ENCODE peak calls at places on chromosomes 7 and 10, in seven cellular contexts. D is H1, U is neuronal stem cell, I is IMR-90, B is mesenchymal stem cell, T is H9, W is trophoblast cell. O is an unnamed sample.

GRCh38 chr7:1690359-1690958 is 20.4 kb downstream of the ELFN1 start:
- DNase-seq in D (no peak), U (no peak), I (no peak), B (no peak), T (no peak), W (no peak), O (no peak)

GRCh38 chr10:93015722-93016121 is 44.9 kb upstream of the CYP26C1 start:
- DNase-seq in D (no peak), U (no peak), I (no peak), B (no peak), T (no peak), W (no peak), O (no peak)

GRCh38 chr10:123229927-123230630 is 75.9 kb downstream of the BUB3 start:
- DNase-seq in D (no peak), U (no peak), I (no peak), B (no peak), T (no peak), W (peak; percentile 27), O (no peak)

GRCh38 chr10:69573056-69573806 is at the start of gene NEUROG3:
- DNase-seq in D (no peak), U (no peak), I (no peak), B (no peak), T (peak; percentile 50), W (no peak), O (peak; percentile 52)

GRCh38 chr7:2123360-2123759 is 109.4 kb downstream of the MAD1L1 start:
- DNase-seq in D (no peak), U (no peak), I (no peak), B (no peak), T (no peak), W (no peak), O (no peak)

GRCh38 chr7:30503273-30504212 is 1.1 kb downstream of the GGCT start:
- DNase-seq in D (no peak), U (no peak), I (no peak), B (peak; percentile 7), T (no peak), W (no peak), O (no peak)

GRCh38 chr10:131184503-131184902 is 127.0 kb downstream of the TCERG1L start:
- DNase-seq in D (no peak), U (no peak), I (no peak), B (no peak), T (no peak), W (no peak), O (no peak)

GRCh38 chr10:30355601-30356000 is 6.5 kb upstream of the MTPAP start:
- DNase-seq in D (no peak), U (no peak), I (no peak), B (no peak), T (no peak), W (no peak), O (no peak)

GRCh38 chr10:131002031-131002861 is 309.3 kb downstream of the TCERG1L start:
- DNase-seq in D (peak; percentile 57), U (no peak), I (no peak), B (no peak), T (peak; percentile 72), W (no peak), O (no peak)

GRCh38 chr7:134829381-134829986 is 50.0 kb downstream of the CALD1 start:
- DNase-seq in D (no peak), U (no peak), I (no peak), B (no peak), T (no peak), W (no peak), O (no peak)

GRCh38 chr7:44279731-44280505 is 45.5 kb downstream of the CAMK2B start:
- DNase-seq in D (no peak), U (no peak), I (no peak), B (no peak), T (peak; percentile 14), W (no peak), O (no peak)

GRCh38 chr7:29139796-29140195 is 6.5 kb downstream of the CPVL start:
- DNase-seq in D (no peak), U (no peak), I (no peak), B (no peak), T (no peak), W (no peak), O (no peak)

GRCh38 chr10:74917481-74918077 is 91.2 kb downstream of the KAT6B start:
- DNase-seq in D (no peak), U (no peak), I (peak; percentile 83), B (peak; percentile 65), T (no peak), W (peak; percentile 21), O (peak; percentile 91)

GRCh38 chr10:75276029-75276872 is 40.5 kb upstream of the COMTD1 start:
- DNase-seq in D (no peak), U (no peak), I (no peak), B (no peak), T (peak; percentile 55), W (no peak), O (no peak)

GRCh38 chr10:31873724-31874123 is 54.9 kb downstream of the ARHGAP12 start:
- DNase-seq in D (no peak), U (no peak), I (no peak), B (no peak), T (no peak), W (no peak), O (no peak)

GRCh38 chr7:2851499-2851898 is 7.4 kb upstream of the GNA12 start:
- DNase-seq in D (no peak), U (no peak), I (no peak), B (no peak), T (no peak), W (no peak), O (no peak)

GRCh38 chr7:128843938-128844621 is 13.9 kb downstream of the FLNC start:
- DNase-seq in D (no peak), U (no peak), I (no peak), B (no peak), T (no peak), W (no peak), O (no peak)

GRCh38 chr10:84225424-84226173 is at the start of gene LRIT2:
- DNase-seq in D (no peak), U (no peak), I (no peak), B (no peak), T (no peak), W (no peak), O (no peak)

GRCh38 chr7:151069841-151070572 is 10.6 kb downstream of the FASTK start:
- DNase-seq in D (no peak), U (no peak), I (no peak), B (no peak), T (no peak), W (no peak), O (no peak)

GRCh38 chr10:132869621-132870020 is 72.7 kb downstream of the CFAP46 start:
- DNase-seq in D (no peak), U (no peak), I (no peak), B (no peak), T (peak; percentile 16), W (no peak), O (no peak)

GRCh38 chr10:87594864-87595263 is 64.8 kb upstream of the PAPSS2 start:
- DNase-seq in D (no peak), U (no peak), I (no peak), B (no peak), T (no peak), W (no peak), O (no peak)

DNA sequence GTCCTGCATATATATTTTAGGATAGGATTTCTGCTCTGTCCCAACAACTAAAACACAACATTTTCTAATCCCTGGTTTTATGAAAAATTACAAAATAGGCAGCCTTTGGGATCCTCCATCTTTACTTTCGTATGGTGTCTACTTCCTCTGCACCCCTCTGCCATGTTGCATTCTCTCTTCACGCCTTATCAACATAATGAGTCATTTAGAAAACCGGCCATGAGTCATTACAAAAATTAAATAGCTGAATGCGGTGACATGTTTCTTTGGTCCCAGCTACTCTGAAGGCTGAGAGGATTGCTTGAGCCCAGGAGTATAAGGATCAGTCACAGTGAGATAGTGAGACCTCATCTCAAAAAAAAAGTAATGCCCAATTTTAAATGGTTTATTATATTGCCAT is 148.1 kb upstream of the CELF2 start:
- DNase-seq in D (no peak), U (no peak), I (peak; percentile 23), B (peak; percentile 56), T (no peak), W (no peak), O (peak; percentile 29)
- H2AK5ac ChIP-seq in D (no peak overlapping the region), U (no peak overlapping the region), I (no peak overlapping the region), B (no peak overlapping the region), T (no peak overlapping the region), W (no peak overlapping the region), O (no peak overlapping the region)

DNA sequence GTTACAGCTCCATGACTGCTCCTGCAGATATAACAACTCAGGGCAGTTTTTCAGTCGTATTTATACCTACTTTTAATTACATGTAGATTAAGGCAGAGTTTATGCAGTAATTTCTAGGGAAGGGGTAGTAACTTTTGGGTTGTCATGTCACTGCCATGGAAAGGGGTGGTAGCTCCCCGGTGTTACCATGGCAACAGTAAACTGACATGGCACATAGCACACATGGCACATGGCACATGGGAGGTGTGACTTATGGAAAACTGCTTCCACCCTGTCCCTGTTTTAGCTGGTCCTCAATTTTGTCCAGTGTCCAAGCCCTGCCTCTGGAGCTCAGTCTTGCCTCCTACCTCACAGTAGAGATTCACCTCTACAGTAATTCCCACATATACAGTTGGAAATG is 3.9 kb upstream of the TOMM7 start:
- DNase-seq in D (no peak), U (no peak), I (no peak), B (no peak), T (no peak), W (no peak), O (no peak)
- H2AK5ac ChIP-seq in D (no peak overlapping the region), U (no peak overlapping the region), I (no peak overlapping the region), B (no peak overlapping the region), T (no peak overlapping the region), W (no peak overlapping the region), O (no peak overlapping the region)

GRCh38 chr7:65839846-65840245 is 33.0 kb upstream of the VKORC1L1 start:
- DNase-seq in D (no peak), U (no peak), I (no peak), B (no peak), T (no peak), W (no peak), O (no peak)

GRCh38 chr7:65846008-65846570 is 26.8 kb upstream of the VKORC1L1 start:
- DNase-seq in D (no peak), U (no peak), I (no peak), B (no peak), T (no peak), W (no peak), O (no peak)

DNA sequence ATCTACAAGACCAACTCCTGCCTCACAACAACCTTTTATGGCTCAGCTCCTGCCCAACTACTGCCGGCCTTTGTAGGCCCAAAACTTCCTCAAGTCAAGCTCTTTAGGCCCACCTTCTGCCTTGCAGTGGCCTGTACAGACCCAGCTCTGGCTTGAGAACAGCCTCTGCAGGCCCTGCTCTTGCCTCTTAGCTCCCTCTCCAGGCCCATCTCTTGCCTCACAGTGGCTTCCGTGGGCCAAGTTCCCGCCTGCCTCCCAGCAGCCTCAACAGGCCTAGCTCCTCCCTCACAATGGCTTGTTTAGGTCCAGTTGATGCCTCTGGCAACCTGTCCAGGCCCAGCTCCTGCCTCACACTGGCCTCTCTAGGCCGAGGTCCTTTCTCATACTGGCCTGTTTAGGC is 32.4 kb upstream of the VKORC1L1 start:
- DNase-seq in D (no peak), U (no peak), I (no peak), B (no peak), T (peak; percentile 84), W (no peak), O (peak; percentile 33)
- H2AK5ac ChIP-seq in D (no peak overlapping the region), U (peak overlapping the region; percentile 45), I (no peak overlapping the region), B (no peak overlapping the region), T (no peak overlapping the region), W (no peak overlapping the region), O (no peak overlapping the region)

DNA sequence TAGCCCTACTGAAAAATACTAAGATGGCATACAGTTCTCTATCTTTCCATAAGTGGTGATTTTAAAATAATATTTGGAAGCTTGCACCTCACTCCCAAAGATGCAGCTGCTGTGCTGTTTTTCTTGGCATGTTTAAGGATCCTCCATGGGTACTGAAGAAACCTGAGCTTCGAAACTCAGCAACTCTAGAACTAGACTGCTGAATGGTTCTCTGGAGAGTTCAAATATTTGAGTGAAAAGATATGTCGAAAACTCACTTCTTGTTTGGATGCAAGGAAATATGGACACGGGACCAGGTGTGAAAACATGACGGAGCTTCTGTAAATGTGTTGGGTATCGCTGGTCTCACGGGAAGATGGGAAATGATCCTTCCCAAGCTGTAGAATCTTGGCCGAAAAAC is 543.8 kb upstream of the NRP1 start:
- DNase-seq in D (no peak), U (no peak), I (no peak), B (no peak), T (no peak), W (no peak), O (no peak)
- H2AK5ac ChIP-seq in D (no peak overlapping the region), U (no peak overlapping the region), I (no peak overlapping the region), B (no peak overlapping the region), T (no peak overlapping the region), W (no peak overlapping the region), O (no peak overlapping the region)

O was measured in mesendoderm.